ENCODE peak calls at places on chromosomes 11 and 22, in eight cellular contexts. Q is transverse colon, I is HL-60, O is endothelial cell of umbilical vein, V is K562, N is HepG2, R is sigmoid colon, F is GM23338. E is an unnamed sample.

GRCh38 chr11:117704416-117705150 is 92.4 kb downstream of the DSCAML1 start:
- DNase-seq in I (no peak), O (no peak), R (no peak), N (no peak), F (no peak), V (no peak), Q (no peak), E (no peak)

GRCh38 chr11:62295504-62295903 is 3.4 kb downstream of the SCGB1D4 start:
- DNase-seq in Q (no peak), I (peak), F (peak), R (no peak), O (peak), V (no peak), N (peak), E (no peak)

GRCh38 chr11:115112779-115113178 is 391.4 kb downstream of the CADM1 start:
- DNase-seq in R (no peak), N (no peak), I (no peak), O (no peak), V (no peak), Q (no peak), F (no peak), E (no peak)

GRCh38 chr22:49566141-49566541 is 261.5 kb downstream of the BRD1 start:
- DNase-seq in R (peak), I (no peak), N (no peak), F (no peak), Q (no peak), O (no peak), V (no peak), E (no peak)

GRCh38 chr11:64869571-64870175 is 8.7 kb downstream of the EHD1 start:
- DNase-seq in F (no peak), V (peak), O (no peak), Q (no peak), N (peak), R (no peak), I (no peak), E (no peak)

GRCh38 chr11:280762-281485 is 2.7 kb downstream of the NLRP6 start:
- DNase-seq in O (no peak), Q (no peak), I (no peak), N (no peak), V (no peak), R (peak), F (peak), E (no peak)

GRCh38 chr11:72349616-72350218 is 84.6 kb downstream of the CLPB start:
- DNase-seq in Q (no peak), N (no peak), F (no peak), V (peak), R (peak), O (no peak), I (no peak), E (no peak)

GRCh38 chr22:42796081-42796480 is 61.0 kb downstream of the ARFGAP3 start:
- DNase-seq in O (no peak), R (no peak), V (no peak), F (no peak), N (no peak), Q (no peak), I (no peak), E (no peak)

GRCh38 chr11:83349371-83349770 is 63.2 kb upstream of the CCDC90B start:
- DNase-seq in N (no peak), O (no peak), R (no peak), V (no peak), I (no peak), F (no peak), Q (no peak), E (no peak)

GRCh38 chr11:6395470-6396060 is 5.3 kb downstream of the SMPD1 start:
- DNase-seq in F (no peak), V (no peak), Q (no peak), N (no peak), I (no peak), O (no peak), R (no peak), E (no peak)

GRCh38 chr22:21712751-21713427 is 22.7 kb downstream of the YPEL1 start:
- DNase-seq in N (peak), F (peak), Q (peak), O (peak), V (peak), I (peak), R (no peak), E (no peak)

GRCh38 chr11:112697779-112698178 is 263.4 kb upstream of the NCAM1 start:
- DNase-seq in I (no peak), N (no peak), F (no peak), R (no peak), O (no peak), V (no peak), Q (no peak), E (no peak)

GRCh38 chr22:50085211-50085999 is at the start of gene MLC1:
- DNase-seq in Q (no peak), V (no peak), N (no peak), I (peak), R (no peak), F (no peak), O (no peak), E (no peak)

GRCh38 chr11:68074584-68075352 is 35.9 kb downstream of the TCIRG1 start:
- DNase-seq in R (no peak), O (no peak), N (no peak), V (no peak), Q (no peak), F (no peak), I (no peak), E (no peak)

GRCh38 chr11:66933508-66933907 is 24.7 kb downstream of the PC start:
- DNase-seq in R (no peak), F (no peak), V (no peak), I (no peak), O (no peak), N (no peak), Q (no peak), E (no peak)

GRCh38 chr11:91932151-91932821 is 292.3 kb upstream of the FAT3 start:
- DNase-seq in I (no peak), F (peak), V (no peak), N (no peak), R (no peak), Q (no peak), O (no peak), E (no peak)
- TF ChIP-seq CTCF in I (no peak), F (no peak), V (no peak), N (no peak), R (no peak), Q (no peak), O (no peak), E (no peak)

GRCh38 chr11:94925422-94926270 is 47.7 kb downstream of the CWC15 start:
- DNase-seq in O (no peak), Q (no peak), F (no peak), N (no peak), R (no peak), I (no peak), V (no peak), E (no peak)

GRCh38 chr11:94924074-94925031 is 49.0 kb downstream of the CWC15 start:
- DNase-seq in V (no peak), I (no peak), O (peak), R (no peak), F (no peak), Q (no peak), N (no peak), E (no peak)

GRCh38 chr11:94926271-94926625 is 47.1 kb downstream of the CWC15 start:
- DNase-seq in I (no peak), N (no peak), R (no peak), Q (no peak), F (no peak), V (no peak), O (no peak), E (no peak)

GRCh38 chr11:94928146-94928995 is 45.0 kb downstream of the CWC15 start:
- DNase-seq in N (no peak), O (peak), V (no peak), I (no peak), F (no peak), Q (no peak), R (no peak), E (no peak)

GRCh38 chr11:94926698-94927237 is 46.6 kb downstream of the CWC15 start:
- DNase-seq in O (peak), F (peak), R (peak), N (no peak), V (no peak), I (no peak), Q (peak), E (peak)
- TF ChIP-seq POLR2AphosphoS5 in O (peak), F (no peak), R (peak), N (no peak), V (no peak), I (no peak), Q (no peak), E (peak)

DNA sequence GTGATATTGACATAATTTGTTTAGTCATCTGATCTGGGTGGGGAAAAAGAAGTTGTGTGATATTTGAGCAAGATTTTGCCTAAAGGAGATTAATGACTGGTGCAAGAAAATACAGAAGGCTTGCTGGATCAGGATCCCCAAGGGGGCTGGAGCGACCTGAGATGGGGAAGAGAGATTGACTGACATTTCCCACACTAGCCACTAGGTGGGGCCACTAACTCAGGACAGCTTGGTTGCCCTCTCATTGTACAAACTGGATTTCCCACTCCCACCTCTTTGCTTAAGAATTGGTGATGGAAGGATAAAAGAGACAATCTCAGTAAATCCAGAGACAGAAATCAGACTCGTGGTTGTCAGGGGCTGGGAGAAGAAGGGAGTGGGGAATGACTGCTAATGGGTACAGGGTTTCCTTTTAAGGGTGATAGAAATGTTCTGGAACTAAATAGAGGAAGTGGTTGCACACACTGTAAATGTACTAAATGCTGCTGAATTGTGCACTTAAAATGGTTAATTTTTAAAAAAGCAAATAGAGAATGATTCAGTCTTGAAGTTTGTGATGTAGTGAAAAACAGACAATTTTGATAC is 50.7 kb downstream of the CTTN start:
- DNase-seq in I (no peak), Q (no peak), V (peak), R (no peak), N (no peak), F (peak), O (no peak), E (no peak)
- TF ChIP-seq CTCF in I (peak), Q (no peak), V (peak), R (no peak), N (peak), F (peak), O (peak), E (no peak)

GRCh38 chr11:45355706-45356041 is 69.5 kb upstream of the SYT13 start:
- DNase-seq in F (no peak), Q (no peak), V (no peak), R (no peak), O (no peak), I (no peak), N (no peak), E (no peak)

DNA sequence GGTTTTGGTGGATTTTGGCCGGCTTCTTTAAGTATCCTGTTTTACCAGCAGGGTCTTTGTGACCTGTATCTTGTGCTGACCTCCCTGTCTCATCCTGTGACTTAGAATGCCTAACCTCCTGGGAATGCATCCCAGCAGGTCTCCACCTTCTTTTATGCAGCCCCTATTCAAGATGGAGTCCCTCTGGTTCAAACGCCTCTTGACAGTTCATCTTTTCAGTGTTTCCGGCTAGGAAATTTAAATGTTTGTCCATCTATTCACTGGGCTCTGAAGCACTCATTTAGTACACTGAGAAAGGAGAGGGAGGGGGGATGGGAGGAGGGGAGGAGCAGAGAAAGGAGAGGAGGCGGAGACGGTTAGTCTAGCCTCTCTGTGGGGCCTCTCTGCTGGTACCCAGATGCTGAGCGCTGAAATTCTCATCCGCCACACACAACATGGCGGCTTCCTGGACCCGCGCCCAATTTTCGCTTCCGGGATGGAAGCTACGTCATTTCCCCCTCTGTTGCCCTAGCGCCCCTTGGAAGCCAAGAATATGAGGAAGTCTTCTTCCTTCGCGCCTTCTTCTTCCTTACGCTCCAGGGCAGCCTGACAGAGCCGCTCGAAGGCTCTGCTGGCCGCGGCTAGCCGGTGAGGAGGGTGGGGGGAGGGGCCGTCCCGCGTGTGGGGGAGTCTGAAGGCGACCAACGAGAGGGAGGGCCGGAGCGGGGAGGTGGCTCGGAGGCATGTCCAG is 69.0 kb upstream of the SYT13 start:
- DNase-seq in R (peak), F (peak), O (peak), Q (peak), V (peak), N (no peak), I (peak), E (peak)
- TF ChIP-seq POLR2AphosphoS5 in R (peak), F (peak), O (peak), Q (peak), V (peak), N (no peak), I (peak), E (peak)

GRCh38 chr11:120912504-120912903 is 111.4 kb upstream of the TBCEL start:
- DNase-seq in F (peak), R (no peak), O (peak), Q (no peak), V (no peak), I (no peak), N (peak), E (no peak)
- TF ChIP-seq CTCF in F (peak), R (no peak), O (no peak), Q (no peak), V (no peak), I (no peak), N (peak), E (no peak)

DNA sequence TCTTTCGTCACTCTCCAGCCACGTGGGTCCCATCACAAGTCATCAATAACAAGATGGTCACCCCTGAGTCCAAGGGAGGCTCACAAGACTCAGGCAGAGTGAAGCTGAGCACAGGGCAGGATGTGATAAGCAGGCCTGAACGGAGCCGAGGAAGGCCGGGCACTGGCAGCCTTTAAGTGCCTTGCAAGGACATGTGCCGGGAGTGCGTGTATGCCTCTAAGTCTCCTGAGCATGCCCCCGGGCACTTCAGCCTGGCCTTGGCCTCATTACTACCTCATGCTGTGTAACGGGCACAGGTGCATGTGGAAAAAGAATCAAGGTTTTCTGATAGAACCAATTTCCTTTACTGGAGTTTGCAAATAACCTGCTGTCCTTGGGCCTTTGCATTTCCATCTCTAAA is 55.8 kb downstream of the UBASH3B start:
- DNase-seq in V (no peak), Q (no peak), N (no peak), F (no peak), O (peak), I (no peak), R (peak), E (no peak)
- TF ChIP-seq POLR2AphosphoS5 in V (no peak), Q (no peak), N (no peak), F (no peak), O (no peak), I (no peak), R (no peak), E (no peak)